ENCODE peak calls at places on chromosomes 11 and 22, in seven cellular contexts. O is fibroblast of lung, W is PC-9, Y is H9, D is HCT116, B is keratinocyte, Z is GM23248. M is an unnamed sample.

GRCh38 chr11:108916290-108916689 is 251.4 kb downstream of the DDX10 start:
- DNase-seq in O (peak; percentile 65), W (no peak), Y (no peak), D (no peak), B (no peak), Z (peak; percentile 38), M (peak; percentile 59)

GRCh38 chr11:130666781-130667251 is 218.4 kb downstream of the ADAMTS15 start:
- DNase-seq in O (peak; percentile 80), W (no peak), Y (no peak), D (no peak), B (no peak), Z (peak; percentile 50), M (peak; percentile 73)

GRCh38 chr11:70736461-70736860 is 338.1 kb downstream of the CTTN start:
- DNase-seq in O (no peak), W (no peak), Y (no peak), D (no peak), B (no peak), Z (no peak), M (no peak)

GRCh38 chr11:62418733-62419132 is at the start of gene SCGB1A1:
- DNase-seq in O (no peak), W (no peak), Y (no peak), D (no peak), B (no peak), Z (no peak), M (no peak)

GRCh38 chr22:29306830-29307657 is 594 bp downstream of the GAS2L1 start:
- DNase-seq in O (peak; percentile 70), W (no peak), Y (peak; percentile 80), D (no peak), B (no peak), Z (peak; percentile 94), M (no peak)

GRCh38 chr11:117917591-117917990 is 11.6 kb downstream of the TMPRSS13 start:
- DNase-seq in O (no peak), W (no peak), Y (no peak), D (no peak), B (no peak), Z (no peak), M (no peak)

GRCh38 chr22:17475318-17476212 is 87.7 kb upstream of the SLC25A18 start:
- DNase-seq in O (no peak), W (no peak), Y (no peak), D (no peak), B (no peak), Z (no peak), M (no peak)

GRCh38 chr11:6233984-6234313 is 487 bp downstream of the FHIP1B start:
- DNase-seq in O (peak; percentile 7), W (no peak), Y (no peak), D (no peak), B (no peak), Z (peak; percentile 49), M (no peak)

GRCh38 chr11:64132388-64132771 is 33.5 kb downstream of the MACROD1 start:
- DNase-seq in O (no peak), W (no peak), Y (no peak), D (no peak), B (no peak), Z (no peak), M (no peak)

GRCh38 chr22:40541300-40541699 is 95.2 kb downstream of the MRTFA start:
- DNase-seq in O (no peak), W (no peak), Y (no peak), D (peak; percentile 8), B (peak; percentile 97), Z (no peak), M (no peak)

GRCh38 chr11:46120361-46120710 is 918 bp downstream of the PHF21A start:
- DNase-seq in O (peak; percentile 6), W (no peak), Y (no peak), D (no peak), B (no peak), Z (peak; percentile 49), M (no peak)

GRCh38 chr22:44019846-44020245 is 4.3 kb upstream of the PARVB start:
- DNase-seq in O (no peak), W (no peak), Y (no peak), D (no peak), B (no peak), Z (peak; percentile 79), M (no peak)

GRCh38 chr11:100963375-100963774 is 166.2 kb downstream of the PGR start:
- DNase-seq in O (peak; percentile 20), W (no peak), Y (no peak), D (no peak), B (no peak), Z (no peak), M (peak; percentile 9)

GRCh38 chr11:69533296-69534165 is 52.1 kb downstream of the LINC01488 start:
- DNase-seq in O (no peak), W (no peak), Y (no peak), D (no peak), B (no peak), Z (no peak), M (no peak)

GRCh38 chr11:84890706-84891105 is 736.4 kb downstream of the DLG2 start:
- DNase-seq in O (peak; percentile 57), W (no peak), Y (no peak), D (no peak), B (no peak), Z (peak; percentile 27), M (peak; percentile 39)

GRCh38 chr11:129257512-129257911 is 65.4 kb upstream of the ARHGAP32 start:
- DNase-seq in O (no peak), W (no peak), Y (no peak), D (no peak), B (no peak), Z (no peak), M (no peak)

GRCh38 chr11:30322826-30323710 is at the start of gene ARL14EP:
- DNase-seq in O (peak; percentile 98), W (peak; percentile 96), Y (peak; percentile 96), D (peak; percentile 93), B (peak; percentile 67), Z (peak; percentile 97), M (peak; percentile 95)

GRCh38 chr11:30322162-30322561 is 742 bp upstream of the ARL14EP start:
- DNase-seq in O (no peak), W (no peak), Y (no peak), D (no peak), B (no peak), Z (no peak), M (no peak)

GRCh38 chr11:30326114-30326783 is 3.3 kb downstream of the ARL14EP start:
- DNase-seq in O (peak; percentile 70), W (no peak), Y (no peak), D (no peak), B (no peak), Z (peak; percentile 71), M (peak; percentile 57)

GRCh38 chr11:30317030-30317429 is 5.9 kb upstream of the ARL14EP start:
- DNase-seq in O (no peak), W (no peak), Y (no peak), D (no peak), B (no peak), Z (no peak), M (peak; percentile 8)

DNA sequence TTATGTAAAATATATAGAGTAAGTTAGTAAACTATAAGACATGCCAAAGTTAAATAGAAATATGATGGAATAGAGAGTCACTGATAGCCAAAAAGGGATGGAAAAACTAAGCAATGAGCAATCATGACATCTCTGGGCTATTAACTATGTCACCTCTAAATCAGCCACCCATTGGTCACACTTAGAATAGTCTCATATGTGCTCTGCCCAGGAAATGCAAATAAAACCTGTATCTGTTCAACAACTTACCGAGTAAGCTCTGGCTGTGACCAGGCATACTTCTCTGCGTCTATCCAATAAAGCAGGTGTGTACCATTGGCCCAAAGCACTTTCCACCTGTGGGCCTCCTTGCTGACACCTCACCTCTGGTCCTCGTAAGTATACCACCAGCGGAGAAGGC is 1.6 kb upstream of the ARL14EP start:
- DNase-seq in O (no peak), W (no peak), Y (no peak), D (no peak), B (no peak), Z (no peak), M (no peak)
- H2AFZ ChIP-seq in O (no peak overlapping the region), W (no peak overlapping the region), Y (no peak overlapping the region), D (no peak overlapping the region), B (no peak overlapping the region), Z (no peak overlapping the region), M (no peak overlapping the region)

GRCh38 chr22:50252081-50253045 is 1.3 kb upstream of the HDAC10 start:
- DNase-seq in O (peak; percentile 47), W (peak; percentile 74), Y (peak; percentile 87), D (no peak), B (no peak), Z (peak; percentile 86), M (no peak)

GRCh38 chr22:50253941-50254340 is 2.9 kb upstream of the HDAC10 start:
- DNase-seq in O (no peak), W (no peak), Y (no peak), D (no peak), B (no peak), Z (no peak), M (no peak)

GRCh38 chr22:50251472-50252054 is 498 bp upstream of the HDAC10 start:
- DNase-seq in O (no peak), W (no peak), Y (no peak), D (no peak), B (no peak), Z (no peak), M (no peak)

GRCh38 chr22:50255099-50255498 is 4.0 kb upstream of the HDAC10 start:
- DNase-seq in O (no peak), W (no peak), Y (no peak), D (no peak), B (no peak), Z (no peak), M (no peak)

DNA sequence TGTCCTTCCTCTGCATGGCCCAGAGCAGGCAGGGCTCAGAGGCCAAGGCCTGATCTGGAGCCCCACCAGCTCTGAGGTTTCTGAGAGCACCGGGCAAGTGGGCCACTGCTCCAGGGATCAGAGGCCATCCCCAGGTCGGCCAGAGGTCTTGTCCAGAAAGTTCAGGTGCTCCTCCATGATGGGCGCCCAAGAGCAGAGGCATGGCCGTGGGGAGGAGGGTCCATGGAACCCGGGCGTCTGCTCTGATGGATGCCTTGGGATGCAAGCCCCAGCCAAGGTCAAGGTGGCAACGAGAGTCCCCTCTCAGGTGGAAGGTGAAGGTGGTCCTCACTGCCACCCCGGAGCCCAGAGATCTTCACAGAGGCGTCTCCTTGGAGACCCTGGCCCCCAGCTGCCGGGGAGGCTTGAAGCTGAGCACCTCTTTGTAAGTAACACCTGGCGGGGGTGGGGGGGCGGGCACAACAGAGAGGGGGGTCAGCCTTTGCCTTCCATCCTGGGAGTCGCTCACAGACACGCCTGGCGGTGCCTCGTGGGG is 2.0 kb upstream of the HDAC10 start:
- DNase-seq in O (no peak), W (no peak), Y (no peak), D (no peak), B (no peak), Z (no peak), M (no peak)
- H3K27ac ChIP-seq in O (no peak overlapping the region), W (no peak overlapping the region), Y (no peak overlapping the region), D (peak overlapping the region; percentile 99), B (no peak overlapping the region), Z (no peak overlapping the region), M (no peak overlapping the region)

GRCh38 chr22:32819120-32819519 is 17.6 kb downstream of the TIMP3 start:
- DNase-seq in O (no peak), W (no peak), Y (no peak), D (no peak), B (no peak), Z (no peak), M (no peak)
- H3K4me1 ChIP-seq in O (no peaks in the 10 kb centered on the region), W (peaks cover 16% of the 10 kb centered on the region), Y (no peaks in the 10 kb centered on the region), D (no peaks in the 10 kb centered on the region), B (peaks cover 23% of the 10 kb centered on the region), Z (peaks cover 34% of the 10 kb centered on the region), M (no peaks in the 10 kb centered on the region)

DNA sequence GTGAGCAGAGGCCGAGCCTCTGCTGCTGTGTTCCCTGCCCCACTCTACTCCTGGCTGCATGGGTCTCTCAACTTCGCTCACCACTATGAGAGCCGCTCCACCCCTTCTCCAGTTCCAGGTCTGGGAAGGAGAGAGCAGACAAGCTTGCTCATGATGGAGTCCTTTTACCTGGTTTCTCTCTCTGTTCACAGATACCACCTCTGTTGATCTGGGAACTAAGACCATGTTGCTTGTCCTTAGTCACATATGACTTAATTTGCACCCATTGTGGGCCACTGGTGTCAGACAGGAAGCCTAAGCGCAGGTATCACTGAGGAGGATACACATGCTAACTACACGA is 26.8 kb downstream of the MCM5 start:
- DNase-seq in O (no peak), W (no peak), Y (no peak), D (no peak), B (no peak), Z (no peak), M (peak; percentile 47)
- H2AFZ ChIP-seq in O (no peak overlapping the region), W (peak overlapping the region; percentile 54), Y (no peak overlapping the region), D (no peak overlapping the region), B (no peak overlapping the region), Z (peak overlapping the region; percentile 19), M (peak overlapping the region; percentile 65)

M was measured in astrocyte.